ENCODE peak calls at places on chromosome 15, in four cellular contexts. One of them, this sample, is unnamed.

GRCh38 chr15:84836859-84837258 is 19.7 kb downstream of the ALPK3 start:
- DNase-seq in OCI-LY7: no peak
- DNase-seq in PC-9: no peak
- DNase-seq in right atrium auricular region: no peak
- DNase-seq in this sample: no peak

GRCh38 chr15:37528432-37528831 is 406.0 kb upstream of the TMCO5A start:
- DNase-seq in OCI-LY7: no peak
- DNase-seq in PC-9: no peak
- DNase-seq in right atrium auricular region: no peak
- DNase-seq in this sample: no peak

GRCh38 chr15:69466733-69467132 is 14.1 kb downstream of the RPLP1 start:
- DNase-seq in OCI-LY7: no peak
- DNase-seq in PC-9: no peak
- DNase-seq in right atrium auricular region: no peak
- DNase-seq in this sample: no peak

GRCh38 chr15:43281926-43282602 is 15.3 kb upstream of the TGM5 start:
- DNase-seq in OCI-LY7: no peak
- DNase-seq in PC-9: no peak
- DNase-seq in right atrium auricular region: no peak
- DNase-seq in this sample: no peak

GRCh38 chr15:48823237-48823636 is 12.4 kb upstream of the CEP152 start:
- DNase-seq in OCI-LY7: no peak
- DNase-seq in PC-9: no peak
- DNase-seq in right atrium auricular region: no peak
- DNase-seq in this sample: peak

GRCh38 chr15:69666441-69666882 is 213.8 kb downstream of the RPLP1 start:
- DNase-seq in OCI-LY7: no peak
- DNase-seq in PC-9: no peak
- DNase-seq in right atrium auricular region: no peak
- DNase-seq in this sample: no peak

GRCh38 chr15:71282086-71282485 is 166.8 kb downstream of the THSD4 start:
- DNase-seq in OCI-LY7: no peak
- DNase-seq in PC-9: no peak
- DNase-seq in right atrium auricular region: no peak
- DNase-seq in this sample: no peak

GRCh38 chr15:85704720-85705119 is 90.0 kb downstream of the KLHL25 start:
- DNase-seq in OCI-LY7: no peak
- DNase-seq in PC-9: no peak
- DNase-seq in right atrium auricular region: no peak
- DNase-seq in this sample: no peak

GRCh38 chr15:70853855-70854668 is at the start of gene LARP6:
- DNase-seq in OCI-LY7: no peak
- DNase-seq in PC-9: no peak
- DNase-seq in right atrium auricular region: no peak
- DNase-seq in this sample: no peak

GRCh38 chr15:49235446-49236207 is 65.6 kb downstream of the GALK2 start:
- DNase-seq in OCI-LY7: peak
- DNase-seq in PC-9: no peak
- DNase-seq in right atrium auricular region: no peak
- DNase-seq in this sample: peak

GRCh38 chr15:68789921-68790575 is 30.6 kb downstream of the ANP32A start:
- DNase-seq in OCI-LY7: no peak
- DNase-seq in PC-9: no peak
- DNase-seq in right atrium auricular region: no peak
- DNase-seq in this sample: peak

GRCh38 chr15:25543156-25543555 is 104.3 kb upstream of the UBE3A start:
- DNase-seq in OCI-LY7: no peak
- DNase-seq in PC-9: no peak
- DNase-seq in right atrium auricular region: peak
- DNase-seq in this sample: peak

GRCh38 chr15:63600001-63600645 is 2.9 kb downstream of the FBXL22 start:
- DNase-seq in OCI-LY7: no peak
- DNase-seq in PC-9: no peak
- DNase-seq in right atrium auricular region: no peak
- DNase-seq in this sample: no peak

GRCh38 chr15:39629376-39629775 is 48.5 kb downstream of the THBS1 start:
- DNase-seq in OCI-LY7: no peak
- DNase-seq in PC-9: no peak
- DNase-seq in right atrium auricular region: no peak
- DNase-seq in this sample: no peak

GRCh38 chr15:59138243-59138642 is 33.3 kb downstream of the CCNB2 start:
- DNase-seq in OCI-LY7: peak
- DNase-seq in PC-9: no peak
- DNase-seq in right atrium auricular region: no peak
- DNase-seq in this sample: no peak

GRCh38 chr15:41396111-41396510 is 6.2 kb downstream of the NDUFAF1 start:
- DNase-seq in OCI-LY7: peak
- DNase-seq in PC-9: no peak
- DNase-seq in right atrium auricular region: no peak
- DNase-seq in this sample: no peak

GRCh38 chr15:65060641-65061397 is 7.0 kb downstream of the RASL12 start:
- DNase-seq in OCI-LY7: no peak
- DNase-seq in PC-9: no peak
- DNase-seq in right atrium auricular region: peak
- DNase-seq in this sample: no peak

GRCh38 chr15:29822685-29823459 is 604 bp upstream of the TJP1 start:
- DNase-seq in OCI-LY7: no peak
- DNase-seq in PC-9: peak
- DNase-seq in right atrium auricular region: peak
- DNase-seq in this sample: no peak

GRCh38 chr15:77531191-77532000 is 101.3 kb downstream of the LINGO1 start:
- DNase-seq in OCI-LY7: no peak
- DNase-seq in PC-9: no peak
- DNase-seq in right atrium auricular region: no peak
- DNase-seq in this sample: no peak

GRCh38 chr15:77659350-77660321 is 26.9 kb upstream of the LINGO1 start:
- DNase-seq in OCI-LY7: peak
- DNase-seq in PC-9: no peak
- DNase-seq in right atrium auricular region: no peak
- DNase-seq in this sample: no peak

GRCh38 chr15:86178845-86179244 is 99.2 kb downstream of the AGBL1 start:
- DNase-seq in OCI-LY7: no peak
- DNase-seq in PC-9: no peak
- DNase-seq in right atrium auricular region: no peak
- DNase-seq in this sample: no peak

GRCh38 chr15:49492151-49492550 is 69.1 kb downstream of the FGF7 start:
- DNase-seq in OCI-LY7: no peak
- DNase-seq in PC-9: no peak
- DNase-seq in right atrium auricular region: no peak
- DNase-seq in this sample: no peak

GRCh38 chr15:40828447-40829036 is at the start of gene PPP1R14D:
- DNase-seq in OCI-LY7: no peak
- DNase-seq in PC-9: no peak
- DNase-seq in right atrium auricular region: no peak
- DNase-seq in this sample: no peak

GRCh38 chr15:72249138-72249825 is 18.3 kb upstream of the PKM start:
- DNase-seq in OCI-LY7: no peak
- DNase-seq in PC-9: no peak
- DNase-seq in right atrium auricular region: no peak
- DNase-seq in this sample: no peak

GRCh38 chr15:32838820-32839219 is 121.0 kb downstream of the GREM1 start:
- DNase-seq in OCI-LY7: no peak
- DNase-seq in PC-9: no peak
- DNase-seq in right atrium auricular region: no peak
- DNase-seq in this sample: no peak

GRCh38 chr15:26974120-26974780 is 3.3 kb downstream of the GABRG3 start:
- DNase-seq in OCI-LY7: peak
- DNase-seq in PC-9: no peak
- DNase-seq in right atrium auricular region: no peak
- DNase-seq in this sample: peak

GRCh38 chr15:93298901-93299300 is 209.9 kb upstream of the RGMA start:
- DNase-seq in OCI-LY7: no peak
- DNase-seq in PC-9: no peak
- DNase-seq in right atrium auricular region: no peak
- DNase-seq in this sample: no peak

GRCh38 chr15:84829428-84829827 is 12.3 kb downstream of the ALPK3 start:
- DNase-seq in OCI-LY7: no peak
- DNase-seq in PC-9: no peak
- DNase-seq in right atrium auricular region: peak
- DNase-seq in this sample: no peak

GRCh38 chr15:92394327-92395175 is 870 bp downstream of the ST8SIA2 start:
- DNase-seq in OCI-LY7: no peak
- DNase-seq in PC-9: no peak
- DNase-seq in right atrium auricular region: no peak
- DNase-seq in this sample: no peak

GRCh38 chr15:72554471-72555425 is 80.6 kb downstream of the ARIH1 start:
- DNase-seq in OCI-LY7: no peak
- DNase-seq in PC-9: no peak
- DNase-seq in right atrium auricular region: no peak
- DNase-seq in this sample: peak

GRCh38 chr15:70113304-70113700 is 15.6 kb upstream of the TLE3 start:
- DNase-seq in OCI-LY7: no peak
- DNase-seq in PC-9: no peak
- DNase-seq in right atrium auricular region: no peak
- DNase-seq in this sample: no peak

DNA sequence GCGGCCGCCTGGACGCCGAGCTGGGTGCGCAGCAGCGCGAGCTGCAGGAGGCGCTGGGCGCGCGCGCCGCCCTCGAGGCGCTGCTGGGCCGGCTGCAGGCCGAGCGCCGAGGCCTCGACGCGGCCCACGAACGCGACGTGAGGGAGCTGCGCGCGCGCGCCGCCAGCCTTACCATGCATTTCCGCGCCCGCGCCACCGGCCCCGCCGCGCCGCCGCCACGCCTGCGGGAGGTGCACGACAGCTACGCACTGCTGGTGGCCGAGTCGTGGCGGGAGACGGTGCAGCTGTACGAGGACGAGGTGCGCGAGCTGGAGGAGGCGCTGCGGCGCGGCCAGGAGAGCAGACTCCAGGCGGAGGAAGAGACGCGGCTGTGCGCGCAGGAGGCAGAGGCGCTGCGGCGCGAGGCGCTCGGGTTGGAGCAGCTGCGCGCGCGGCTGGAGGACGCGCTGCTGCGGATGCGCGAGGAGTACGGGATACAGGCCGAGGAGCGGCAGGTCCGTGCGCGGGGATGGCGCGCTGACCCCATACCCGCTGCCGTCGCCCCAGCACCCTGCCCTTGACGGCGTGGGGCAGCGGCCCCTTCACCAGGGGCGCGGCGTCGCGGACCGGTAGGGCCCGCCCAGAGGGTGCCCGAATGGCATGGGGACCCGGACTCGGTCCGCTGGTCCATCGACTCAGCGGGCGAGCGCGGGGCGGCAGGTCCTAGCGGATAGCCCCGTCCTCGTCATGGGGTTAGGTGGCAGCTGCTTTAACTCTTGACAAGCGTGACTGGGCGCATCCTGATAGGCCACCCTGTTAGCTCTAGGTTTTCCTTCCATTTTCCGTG is 849 bp downstream of the SYNM start:
- DNase-seq in OCI-LY7: peak
- DNase-seq in PC-9: no peak
- DNase-seq in right atrium auricular region: peak
- DNase-seq in this sample: no peak
- TF ChIP-seq CTCF in OCI-LY7: no peak
- TF ChIP-seq CTCF in PC-9: no peak
- TF ChIP-seq CTCF in right atrium auricular region: no peak
- TF ChIP-seq CTCF in this sample: no peak

DNA sequence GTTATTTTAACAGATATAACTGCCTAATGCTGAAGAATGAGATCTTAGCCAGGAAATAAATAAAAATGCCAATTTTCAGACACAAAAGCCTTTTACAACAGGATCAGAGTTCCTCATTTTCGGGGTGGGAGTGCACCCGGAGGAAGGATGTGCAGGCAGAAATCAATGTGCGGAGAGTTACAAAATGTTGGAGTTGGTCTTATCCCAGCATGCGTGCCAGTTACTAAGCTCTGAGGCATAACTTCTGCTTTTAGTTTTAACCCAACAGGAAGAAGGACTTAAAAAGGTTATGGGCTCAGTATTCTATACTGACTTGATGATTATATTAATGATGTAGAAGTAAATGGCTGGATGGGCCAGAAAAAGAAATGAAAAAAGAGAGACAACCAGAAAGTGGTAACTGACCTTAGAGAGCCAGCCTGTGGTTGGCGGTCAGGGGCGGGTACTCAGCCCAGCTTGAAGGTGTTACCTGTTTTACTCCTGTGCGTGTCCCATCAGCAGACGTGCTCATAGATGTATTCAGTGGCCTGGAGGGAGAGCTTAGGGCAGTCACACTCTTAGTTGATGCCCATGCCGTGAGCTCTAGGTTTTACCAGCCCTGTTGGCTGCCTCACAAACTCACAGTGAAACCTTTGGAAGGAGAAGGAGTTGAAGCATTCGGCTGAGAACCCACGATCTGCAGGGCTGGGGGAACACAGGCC is 164.7 kb downstream of the SV2B start:
- DNase-seq in OCI-LY7: no peak
- DNase-seq in PC-9: no peak
- DNase-seq in right atrium auricular region: no peak
- DNase-seq in this sample: no peak
- H3K4me3 ChIP-seq in OCI-LY7: no peak
- H3K4me3 ChIP-seq in PC-9: no peak
- H3K4me3 ChIP-seq in right atrium auricular region: no peak
- H3K4me3 ChIP-seq in this sample: no peak

GRCh38 chr15:79023546-79023890 is 67.1 kb downstream of the RASGRF1 start:
- DNase-seq in OCI-LY7: no peak
- DNase-seq in PC-9: no peak
- DNase-seq in right atrium auricular region: no peak
- DNase-seq in this sample: no peak

GRCh38 chr15:79027532-79028410 is 62.8 kb downstream of the RASGRF1 start:
- DNase-seq in OCI-LY7: no peak
- DNase-seq in PC-9: no peak
- DNase-seq in right atrium auricular region: no peak
- DNase-seq in this sample: no peak

GRCh38 chr15:79023918-79024317 is 66.7 kb downstream of the RASGRF1 start:
- DNase-seq in OCI-LY7: no peak
- DNase-seq in PC-9: no peak
- DNase-seq in right atrium auricular region: no peak
- DNase-seq in this sample: no peak

GRCh38 chr15:79025802-79026201 is 64.8 kb downstream of the RASGRF1 start:
- DNase-seq in OCI-LY7: no peak
- DNase-seq in PC-9: no peak
- DNase-seq in right atrium auricular region: no peak
- DNase-seq in this sample: no peak

GRCh38 chr15:79025201-79025600 is 65.4 kb downstream of the RASGRF1 start:
- DNase-seq in OCI-LY7: peak
- DNase-seq in PC-9: no peak
- DNase-seq in right atrium auricular region: no peak
- DNase-seq in this sample: no peak
- TF ChIP-seq CTCF in OCI-LY7: peak
- TF ChIP-seq CTCF in PC-9: peak
- TF ChIP-seq CTCF in right atrium auricular region: no peak
- TF ChIP-seq CTCF in this sample: no peak

DNA sequence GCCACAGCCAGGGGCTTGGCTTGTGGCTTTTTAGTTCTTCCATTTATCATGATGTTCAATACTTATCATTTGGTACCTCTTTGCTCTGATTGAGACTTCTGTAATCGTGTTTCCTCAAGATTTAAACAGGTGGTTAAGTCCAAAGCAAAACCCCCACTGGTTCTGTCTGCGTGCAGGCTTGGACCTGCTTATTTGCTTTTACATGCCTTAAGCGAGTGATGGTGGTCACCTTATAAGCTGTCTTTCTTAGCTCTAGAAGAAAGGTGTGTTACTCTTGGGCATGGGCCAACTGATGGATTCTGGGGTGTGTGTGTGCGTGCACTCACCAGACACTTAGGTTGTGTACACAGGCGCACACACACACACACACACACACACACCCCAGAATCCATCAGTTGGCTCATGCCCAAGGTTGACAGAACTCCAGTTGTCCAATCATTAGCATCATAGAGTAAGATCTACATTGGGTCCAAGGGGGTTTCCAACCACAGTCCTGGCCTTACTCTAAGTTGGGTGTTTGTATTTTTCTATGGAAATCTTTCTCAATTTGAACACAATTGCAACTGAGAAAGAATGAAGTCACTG is 1.2 kb downstream of the MYZAP start:
- DNase-seq in OCI-LY7: no peak
- DNase-seq in PC-9: no peak
- DNase-seq in right atrium auricular region: no peak
- DNase-seq in this sample: no peak
- H3K4me3 ChIP-seq in OCI-LY7: no peak
- H3K4me3 ChIP-seq in PC-9: peak
- H3K4me3 ChIP-seq in right atrium auricular region: peak
- H3K4me3 ChIP-seq in this sample: no peak

This sample was measured in astrocyte of the cerebellum.